ENCODE peak calls at places on chromosomes 12 and 14, in six cellular contexts. One of them, this sample, is unnamed. For H3K4me1, the result is how much of the 10 kb centered on the place peaks cover.

GRCh38 chr14:38786921-38787320 is 316.1 kb downstream of the SEC23A start:
- DNase-seq in left lung: no peak
- DNase-seq in Panc1: no peak
- DNase-seq in A673: no peak
- DNase-seq in uterus: no peak
- DNase-seq in right atrium auricular region: no peak
- DNase-seq in this sample: no peak

GRCh38 chr12:131091976-131092691 is 138.4 kb downstream of the ADGRD1 start:
- DNase-seq in uterus: peak
- DNase-seq in right atrium auricular region: no peak
- DNase-seq in A673: no peak
- DNase-seq in Panc1: no peak
- DNase-seq in left lung: peak
- DNase-seq in this sample: no peak

GRCh38 chr14:20801726-20802125 is 918 bp downstream of the RNASE1 start:
- DNase-seq in left lung: no peak
- DNase-seq in right atrium auricular region: no peak
- DNase-seq in uterus: no peak
- DNase-seq in Panc1: no peak
- DNase-seq in A673: no peak
- DNase-seq in this sample: no peak

GRCh38 chr14:56119221-56119967 is 1.2 kb downstream of the PELI2 start:
- DNase-seq in right atrium auricular region: no peak
- DNase-seq in left lung: peak
- DNase-seq in A673: peak
- DNase-seq in uterus: peak
- DNase-seq in Panc1: no peak
- DNase-seq in this sample: no peak

GRCh38 chr14:22333408-22334274 is 255.4 kb downstream of the DAD1 start:
- DNase-seq in Panc1: peak
- DNase-seq in left lung: no peak
- DNase-seq in A673: peak
- DNase-seq in uterus: peak
- DNase-seq in right atrium auricular region: no peak
- DNase-seq in this sample: peak

GRCh38 chr12:116802018-116802417 is 63.9 kb downstream of the RNFT2 start:
- DNase-seq in right atrium auricular region: no peak
- DNase-seq in uterus: no peak
- DNase-seq in left lung: no peak
- DNase-seq in Panc1: no peak
- DNase-seq in A673: no peak
- DNase-seq in this sample: no peak

GRCh38 chr12:2629051-2629450 is 165.7 kb upstream of the FKBP4 start:
- DNase-seq in Panc1: no peak
- DNase-seq in left lung: no peak
- DNase-seq in uterus: no peak
- DNase-seq in A673: no peak
- DNase-seq in right atrium auricular region: no peak
- DNase-seq in this sample: no peak

GRCh38 chr14:78143489-78144145 is 26.6 kb upstream of the NRXN3 start:
- DNase-seq in uterus: no peak
- DNase-seq in right atrium auricular region: no peak
- DNase-seq in left lung: no peak
- DNase-seq in Panc1: no peak
- DNase-seq in A673: no peak
- DNase-seq in this sample: no peak

GRCh38 chr12:70154960-70155589 is 88.2 kb upstream of the CNOT2 start:
- DNase-seq in right atrium auricular region: no peak
- DNase-seq in A673: peak
- DNase-seq in left lung: no peak
- DNase-seq in Panc1: no peak
- DNase-seq in uterus: no peak
- DNase-seq in this sample: no peak

GRCh38 chr12:16606201-16606849 is 363 bp upstream of the LMO3 start:
- DNase-seq in Panc1: no peak
- DNase-seq in uterus: peak
- DNase-seq in left lung: peak
- DNase-seq in A673: peak
- DNase-seq in right atrium auricular region: no peak
- DNase-seq in this sample: no peak

GRCh38 chr14:94080606-94081385 is at the start of the genes DDX24 and IFI27L1:
- DNase-seq in A673: peak
- DNase-seq in Panc1: peak
- DNase-seq in left lung: peak
- DNase-seq in right atrium auricular region: peak
- DNase-seq in uterus: peak
- DNase-seq in this sample: peak
- H3K4me1 ChIP-seq in A673: under half
- H3K4me1 ChIP-seq in Panc1: under half
- H3K4me1 ChIP-seq in left lung: under half
- H3K4me1 ChIP-seq in right atrium auricular region: under half
- H3K4me1 ChIP-seq in uterus: under half
- H3K4me1 ChIP-seq in this sample: under half

GRCh38 chr14:49975286-49975685 is 82.4 kb downstream of the ARF6 start:
- DNase-seq in A673: no peak
- DNase-seq in left lung: no peak
- DNase-seq in uterus: no peak
- DNase-seq in Panc1: peak
- DNase-seq in right atrium auricular region: no peak
- DNase-seq in this sample: no peak
- H3K4me1 ChIP-seq in A673: under half
- H3K4me1 ChIP-seq in left lung: under half
- H3K4me1 ChIP-seq in uterus: under half
- H3K4me1 ChIP-seq in Panc1: half or more
- H3K4me1 ChIP-seq in right atrium auricular region: under half
- H3K4me1 ChIP-seq in this sample: under half

GRCh38 chr14:92663049-92663448 is 85.4 kb downstream of the LGMN start:
- DNase-seq in right atrium auricular region: no peak
- DNase-seq in Panc1: no peak
- DNase-seq in left lung: no peak
- DNase-seq in A673: no peak
- DNase-seq in uterus: no peak
- DNase-seq in this sample: no peak
- H3K4me1 ChIP-seq in right atrium auricular region: under half
- H3K4me1 ChIP-seq in Panc1: under half
- H3K4me1 ChIP-seq in left lung: under half
- H3K4me1 ChIP-seq in A673: under half
- H3K4me1 ChIP-seq in uterus: under half
- H3K4me1 ChIP-seq in this sample: under half

DNA sequence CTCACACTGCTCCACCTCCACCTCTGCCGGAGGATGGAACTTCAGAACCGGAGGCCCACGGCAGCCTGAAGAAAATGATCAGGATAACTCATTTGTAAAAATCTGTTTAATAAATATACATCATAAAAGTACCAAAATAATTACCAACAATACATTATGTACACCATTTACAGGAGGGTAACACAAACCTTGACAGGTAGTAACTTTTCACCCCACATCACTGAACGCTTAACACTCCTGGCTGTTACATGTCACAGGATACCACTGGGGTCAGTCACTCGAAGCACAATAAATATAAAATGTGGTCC is 3.2 kb downstream of the NFKBIA start:
- DNase-seq in uterus: no peak
- DNase-seq in Panc1: no peak
- DNase-seq in A673: no peak
- DNase-seq in right atrium auricular region: no peak
- DNase-seq in left lung: no peak
- DNase-seq in this sample: no peak
- H3K4me1 ChIP-seq in uterus: under half
- H3K4me1 ChIP-seq in Panc1: under half
- H3K4me1 ChIP-seq in A673: under half
- H3K4me1 ChIP-seq in right atrium auricular region: under half
- H3K4me1 ChIP-seq in left lung: under half
- H3K4me1 ChIP-seq in this sample: under half

GRCh38 chr12:26723379-26724308 is 109.3 kb downstream of the ITPR2 start:
- DNase-seq in right atrium auricular region: no peak
- DNase-seq in left lung: no peak
- DNase-seq in uterus: peak
- DNase-seq in Panc1: no peak
- DNase-seq in A673: no peak
- DNase-seq in this sample: no peak

GRCh38 chr12:26726956-26727355 is 106.0 kb downstream of the ITPR2 start:
- DNase-seq in left lung: no peak
- DNase-seq in right atrium auricular region: no peak
- DNase-seq in uterus: no peak
- DNase-seq in Panc1: no peak
- DNase-seq in A673: no peak
- DNase-seq in this sample: no peak

GRCh38 chr12:26724309-26724702 is 108.7 kb downstream of the ITPR2 start:
- DNase-seq in Panc1: no peak
- DNase-seq in uterus: no peak
- DNase-seq in left lung: no peak
- DNase-seq in right atrium auricular region: no peak
- DNase-seq in A673: no peak
- DNase-seq in this sample: no peak

GRCh38 chr12:26727482-26728204 is 105.4 kb downstream of the ITPR2 start:
- DNase-seq in uterus: no peak
- DNase-seq in right atrium auricular region: no peak
- DNase-seq in A673: no peak
- DNase-seq in Panc1: no peak
- DNase-seq in left lung: no peak
- DNase-seq in this sample: no peak

GRCh38 chr12:26725517-26725916 is 107.5 kb downstream of the ITPR2 start:
- DNase-seq in right atrium auricular region: no peak
- DNase-seq in left lung: no peak
- DNase-seq in Panc1: no peak
- DNase-seq in uterus: no peak
- DNase-seq in A673: no peak
- DNase-seq in this sample: no peak
- H3K4me1 ChIP-seq in right atrium auricular region: under half
- H3K4me1 ChIP-seq in left lung: under half
- H3K4me1 ChIP-seq in Panc1: under half
- H3K4me1 ChIP-seq in uterus: under half
- H3K4me1 ChIP-seq in A673: under half
- H3K4me1 ChIP-seq in this sample: under half

This sample was measured in gastrocnemius medialis.